ENCODE peak calls at places on chromosomes 5 and 9, in seven cellular contexts. Q is GF-D8, V is esophagus squamous epithelium, E is AML-193, U is colonic mucosa, A is HTR-8/SVneo, I is hypothalamus. R is an unnamed sample.

GRCh38 chr5:21919417-21920022 is 933.6 kb downstream of the CDH12 start:
- DNase-seq in Q (peak; percentile 10), V (no peak), E (peak; percentile 38), U (no peak), A (peak; percentile 41), I (no peak), R (no peak)

GRCh38 chr5:146340260-146341081 is 1.8 kb downstream of the POU4F3 start:
- DNase-seq in Q (no peak), V (no peak), E (no peak), U (peak; percentile 39), A (peak; percentile 71), I (no peak), R (no peak)

GRCh38 chr9:105681724-105682123 is 12.6 kb upstream of the TMEM38B start:
- DNase-seq in Q (no peak), V (no peak), E (no peak), U (no peak), A (no peak), I (no peak), R (no peak)

GRCh38 chr9:108786322-108786721 is 69.5 kb downstream of the ACTL7B start:
- DNase-seq in Q (no peak), V (no peak), E (no peak), U (no peak), A (no peak), I (no peak), R (no peak)

GRCh38 chr9:69834591-69835184 is 14.1 kb downstream of the CFAP95 start:
- DNase-seq in Q (no peak), V (no peak), E (no peak), U (no peak), A (no peak), I (no peak), R (no peak)

GRCh38 chr9:91443994-91444392 is 20.4 kb upstream of the NFIL3 start:
- DNase-seq in Q (no peak), V (no peak), E (no peak), U (no peak), A (no peak), I (no peak), R (no peak)

GRCh38 chr5:68962632-68963484 is 131.0 kb upstream of the SLC30A5 start:
- DNase-seq in Q (no peak), V (no peak), E (peak; percentile 2), U (peak; percentile 81), A (peak; percentile 69), I (peak; percentile 16), R (no peak)

GRCh38 chr9:2662496-2662895 is 40.9 kb downstream of the VLDLR start:
- DNase-seq in Q (no peak), V (no peak), E (no peak), U (no peak), A (peak; percentile 17), I (peak; percentile 3), R (no peak)

GRCh38 chr5:16870878-16871277 is 65.2 kb downstream of the MYO10 start:
- DNase-seq in Q (no peak), V (no peak), E (no peak), U (no peak), A (no peak), I (no peak), R (no peak)

GRCh38 chr9:94802795-94803194 is 76.3 kb downstream of the AOPEP start:
- DNase-seq in Q (no peak), V (no peak), E (no peak), U (no peak), A (no peak), I (no peak), R (no peak)

GRCh38 chr9:91302831-91303230 is 58.9 kb downstream of the AUH start:
- DNase-seq in Q (peak; percentile 54), V (no peak), E (peak; percentile 73), U (no peak), A (peak; percentile 56), I (no peak), R (no peak)

GRCh38 chr5:150789943-150790611 is 11.5 kb downstream of the SMIM3 start:
- DNase-seq in Q (peak; percentile 82), V (no peak), E (peak; percentile 92), U (no peak), A (peak; percentile 82), I (no peak), R (peak; percentile 91)

GRCh38 chr9:71928806-71929205 is 17.4 kb downstream of the C9orf85 start:
- DNase-seq in Q (no peak), V (no peak), E (no peak), U (no peak), A (no peak), I (no peak), R (no peak)

GRCh38 chr9:133641861-133642595 is 5.9 kb downstream of the DBH start:
- DNase-seq in Q (no peak), V (no peak), E (no peak), U (no peak), A (no peak), I (no peak), R (no peak)

GRCh38 chr5:114265661-114266060 is 96.2 kb upstream of the KCNN2 start:
- DNase-seq in Q (no peak), V (no peak), E (no peak), U (no peak), A (no peak), I (no peak), R (no peak)

GRCh38 chr5:178527458-178528307 is 62.5 kb downstream of the COL23A1 start:
- DNase-seq in Q (no peak), V (no peak), E (no peak), U (no peak), A (no peak), I (no peak), R (no peak)

GRCh38 chr9:113558632-113559502 is 95.3 kb downstream of the RGS3 start:
- DNase-seq in Q (no peak), V (no peak), E (no peak), U (peak; percentile 47), A (no peak), I (no peak), R (no peak)

GRCh38 chr9:122453677-122454135 is 24.0 kb downstream of the OR1J1 start:
- DNase-seq in Q (no peak), V (no peak), E (no peak), U (no peak), A (no peak), I (no peak), R (no peak)

GRCh38 chr5:56705217-56705616 is 110.1 kb upstream of the MAP3K1 start:
- DNase-seq in Q (no peak), V (no peak), E (no peak), U (no peak), A (no peak), I (no peak), R (no peak)

GRCh38 chr5:56525117-56525516 is 290.2 kb upstream of the MAP3K1 start:
- DNase-seq in Q (no peak), V (no peak), E (no peak), U (no peak), A (no peak), I (no peak), R (no peak)